ENCODE peak calls at places on chromosomes 13 and 19, in six cellular contexts. One of them, this sample, is unnamed.

GRCh38 chr19:51441410-51442390 is 16.6 kb downstream of the SIGLEC8 start:
- DNase-seq in hepatic stellate cell: no peak
- DNase-seq in NCI-H1417: no peak
- DNase-seq in T-helper 2 cell: peak; percentile 94
- DNase-seq in GM13976: peak; percentile 69
- DNase-seq in dermis blood vessel endothelial cell: no peak
- DNase-seq in this sample: no peak

GRCh38 chr13:80132741-80133601 is 208.0 kb downstream of the SPRY2 start:
- DNase-seq in GM13976: no peak
- DNase-seq in dermis blood vessel endothelial cell: peak; percentile 77
- DNase-seq in NCI-H1417: no peak
- DNase-seq in T-helper 2 cell: no peak
- DNase-seq in hepatic stellate cell: peak; percentile 24
- DNase-seq in this sample: peak; percentile 82

GRCh38 chr19:47663911-47664771 is 49.1 kb upstream of the EHD2 start:
- DNase-seq in T-helper 2 cell: no peak
- DNase-seq in hepatic stellate cell: peak; percentile 94
- DNase-seq in GM13976: no peak
- DNase-seq in dermis blood vessel endothelial cell: no peak
- DNase-seq in NCI-H1417: no peak
- DNase-seq in this sample: peak; percentile 58

GRCh38 chr19:49614096-49614857 is 23.3 kb downstream of the PRR12 start:
- DNase-seq in NCI-H1417: no peak
- DNase-seq in dermis blood vessel endothelial cell: peak; percentile 90
- DNase-seq in T-helper 2 cell: no peak
- DNase-seq in hepatic stellate cell: peak; percentile 86
- DNase-seq in GM13976: no peak
- DNase-seq in this sample: no peak

GRCh38 chr13:108566413-108567170 is 62.8 kb upstream of the MYO16 start:
- DNase-seq in T-helper 2 cell: no peak
- DNase-seq in dermis blood vessel endothelial cell: no peak
- DNase-seq in NCI-H1417: no peak
- DNase-seq in GM13976: no peak
- DNase-seq in hepatic stellate cell: no peak
- DNase-seq in this sample: no peak

GRCh38 chr19:28883241-28883693 is 329.7 kb downstream of the UQCRFS1 start:
- DNase-seq in T-helper 2 cell: no peak
- DNase-seq in dermis blood vessel endothelial cell: no peak
- DNase-seq in NCI-H1417: no peak
- DNase-seq in GM13976: no peak
- DNase-seq in hepatic stellate cell: peak; percentile 79
- DNase-seq in this sample: no peak

GRCh38 chr13:110726726-110727125 is 13.2 kb downstream of the ING1 start:
- DNase-seq in NCI-H1417: no peak
- DNase-seq in hepatic stellate cell: no peak
- DNase-seq in GM13976: peak; percentile 47
- DNase-seq in dermis blood vessel endothelial cell: peak; percentile 32
- DNase-seq in T-helper 2 cell: peak; percentile 63
- DNase-seq in this sample: no peak

GRCh38 chr13:76723551-76724232 is 162.5 kb downstream of the KCTD12 start:
- DNase-seq in dermis blood vessel endothelial cell: peak; percentile 99
- DNase-seq in GM13976: no peak
- DNase-seq in NCI-H1417: no peak
- DNase-seq in hepatic stellate cell: peak; percentile 3
- DNase-seq in T-helper 2 cell: no peak
- DNase-seq in this sample: peak; percentile 35

GRCh38 chr13:101127741-101128353 is 288.5 kb downstream of the NALCN start:
- DNase-seq in GM13976: peak; percentile 47
- DNase-seq in NCI-H1417: peak; percentile 40
- DNase-seq in dermis blood vessel endothelial cell: peak; percentile 73
- DNase-seq in hepatic stellate cell: peak; percentile 44
- DNase-seq in T-helper 2 cell: no peak
- DNase-seq in this sample: peak; percentile 20

GRCh38 chr13:76035711-76036110 is 399.6 kb downstream of the LMO7 start:
- DNase-seq in dermis blood vessel endothelial cell: no peak
- DNase-seq in NCI-H1417: no peak
- DNase-seq in GM13976: no peak
- DNase-seq in hepatic stellate cell: no peak
- DNase-seq in T-helper 2 cell: no peak
- DNase-seq in this sample: no peak

GRCh38 chr19:33174186-33174585 is 19.9 kb upstream of the LRP3 start:
- DNase-seq in GM13976: no peak
- DNase-seq in NCI-H1417: no peak
- DNase-seq in dermis blood vessel endothelial cell: no peak
- DNase-seq in hepatic stellate cell: no peak
- DNase-seq in T-helper 2 cell: no peak
- DNase-seq in this sample: no peak

GRCh38 chr19:40190891-40191835 is at the start of gene MAP3K10:
- DNase-seq in hepatic stellate cell: peak; percentile 85
- DNase-seq in NCI-H1417: peak; percentile 69
- DNase-seq in T-helper 2 cell: peak; percentile 74
- DNase-seq in GM13976: peak; percentile 92
- DNase-seq in dermis blood vessel endothelial cell: peak; percentile 74
- DNase-seq in this sample: peak; percentile 73

GRCh38 chr19:2462635-2463421 is 6.1 kb upstream of the LMNB2 start:
- DNase-seq in hepatic stellate cell: peak; percentile 92
- DNase-seq in NCI-H1417: peak; percentile 77
- DNase-seq in T-helper 2 cell: no peak
- DNase-seq in dermis blood vessel endothelial cell: peak; percentile 99
- DNase-seq in GM13976: no peak
- DNase-seq in this sample: peak; percentile 86

GRCh38 chr19:15614507-15615379 is at the start of gene CYP4F8:
- DNase-seq in dermis blood vessel endothelial cell: no peak
- DNase-seq in GM13976: no peak
- DNase-seq in hepatic stellate cell: no peak
- DNase-seq in NCI-H1417: no peak
- DNase-seq in T-helper 2 cell: no peak
- DNase-seq in this sample: peak; percentile 27

GRCh38 chr13:77218274-77218673 is 108.6 kb downstream of the MYCBP2 start:
- DNase-seq in T-helper 2 cell: no peak
- DNase-seq in GM13976: no peak
- DNase-seq in hepatic stellate cell: no peak
- DNase-seq in dermis blood vessel endothelial cell: no peak
- DNase-seq in NCI-H1417: peak; percentile 67
- DNase-seq in this sample: no peak

GRCh38 chr13:106589716-106590115 is 21.8 kb upstream of the ARGLU1 start:
- DNase-seq in NCI-H1417: no peak
- DNase-seq in hepatic stellate cell: no peak
- DNase-seq in dermis blood vessel endothelial cell: peak; percentile 15
- DNase-seq in GM13976: no peak
- DNase-seq in T-helper 2 cell: no peak
- DNase-seq in this sample: no peak

GRCh38 chr19:45124021-45124420 is 31.0 kb downstream of the PPP1R37 start:
- DNase-seq in dermis blood vessel endothelial cell: no peak
- DNase-seq in T-helper 2 cell: no peak
- DNase-seq in NCI-H1417: no peak
- DNase-seq in hepatic stellate cell: no peak
- DNase-seq in GM13976: no peak
- DNase-seq in this sample: no peak

GRCh38 chr13:40662866-40663265 is 3.6 kb downstream of the FOXO1 start:
- DNase-seq in NCI-H1417: no peak
- DNase-seq in T-helper 2 cell: no peak
- DNase-seq in GM13976: peak; percentile 58
- DNase-seq in dermis blood vessel endothelial cell: no peak
- DNase-seq in hepatic stellate cell: no peak
- DNase-seq in this sample: no peak

GRCh38 chr19:12580180-12580694 is 29.0 kb upstream of the ZNF564 start:
- DNase-seq in dermis blood vessel endothelial cell: no peak
- DNase-seq in T-helper 2 cell: no peak
- DNase-seq in GM13976: no peak
- DNase-seq in hepatic stellate cell: peak; percentile 44
- DNase-seq in NCI-H1417: no peak
- DNase-seq in this sample: no peak

GRCh38 chr13:95684463-95684862 is 7.5 kb downstream of the DNAJC3 start:
- DNase-seq in NCI-H1417: no peak
- DNase-seq in T-helper 2 cell: no peak
- DNase-seq in hepatic stellate cell: no peak
- DNase-seq in dermis blood vessel endothelial cell: no peak
- DNase-seq in GM13976: no peak
- DNase-seq in this sample: no peak

GRCh38 chr19:7894612-7895309 is 6.5 kb downstream of the LRRC8E start:
- DNase-seq in NCI-H1417: no peak
- DNase-seq in hepatic stellate cell: no peak
- DNase-seq in T-helper 2 cell: no peak
- DNase-seq in dermis blood vessel endothelial cell: no peak
- DNase-seq in GM13976: no peak
- DNase-seq in this sample: peak; percentile 46

GRCh38 chr19:43609872-43610271 is 2.0 kb upstream of the SRRM5 start:
- DNase-seq in NCI-H1417: no peak
- DNase-seq in GM13976: no peak
- DNase-seq in dermis blood vessel endothelial cell: no peak
- DNase-seq in hepatic stellate cell: no peak
- DNase-seq in T-helper 2 cell: no peak
- DNase-seq in this sample: no peak

GRCh38 chr13:27043013-27043412 is 128.6 kb downstream of the USP12 start:
- DNase-seq in hepatic stellate cell: peak; percentile 93
- DNase-seq in dermis blood vessel endothelial cell: peak; percentile 76
- DNase-seq in T-helper 2 cell: no peak
- DNase-seq in NCI-H1417: no peak
- DNase-seq in GM13976: no peak
- DNase-seq in this sample: peak; percentile 22

GRCh38 chr19:40896418-40896796 is 14.4 kb upstream of the CYP2A7 start:
- DNase-seq in dermis blood vessel endothelial cell: no peak
- DNase-seq in hepatic stellate cell: no peak
- DNase-seq in NCI-H1417: no peak
- DNase-seq in GM13976: no peak
- DNase-seq in T-helper 2 cell: no peak
- DNase-seq in this sample: no peak

GRCh38 chr13:39788097-39788496 is 132.6 kb downstream of the COG6 start:
- DNase-seq in GM13976: no peak
- DNase-seq in hepatic stellate cell: no peak
- DNase-seq in NCI-H1417: no peak
- DNase-seq in T-helper 2 cell: no peak
- DNase-seq in dermis blood vessel endothelial cell: peak; percentile 87
- DNase-seq in this sample: no peak

GRCh38 chr19:5814847-5815246 is 10.0 kb downstream of the NRTN start:
- DNase-seq in T-helper 2 cell: no peak
- DNase-seq in NCI-H1417: no peak
- DNase-seq in hepatic stellate cell: no peak
- DNase-seq in GM13976: no peak
- DNase-seq in dermis blood vessel endothelial cell: no peak
- DNase-seq in this sample: no peak

GRCh38 chr19:38617764-38618589 is at the start of gene MAP4K1:
- DNase-seq in hepatic stellate cell: no peak
- DNase-seq in dermis blood vessel endothelial cell: no peak
- DNase-seq in T-helper 2 cell: peak; percentile 42
- DNase-seq in NCI-H1417: peak; percentile 55
- DNase-seq in GM13976: peak; percentile 88
- DNase-seq in this sample: peak; percentile 44

GRCh38 chr13:30998548-30999140 is 66.2 kb downstream of the TEX26 start:
- DNase-seq in hepatic stellate cell: peak; percentile 38
- DNase-seq in NCI-H1417: peak; percentile 46
- DNase-seq in GM13976: no peak
- DNase-seq in T-helper 2 cell: no peak
- DNase-seq in dermis blood vessel endothelial cell: no peak
- DNase-seq in this sample: no peak

GRCh38 chr19:29260477-29261317 is 47.7 kb upstream of the UQCRFS1 start:
- DNase-seq in hepatic stellate cell: no peak
- DNase-seq in dermis blood vessel endothelial cell: peak; percentile 8
- DNase-seq in NCI-H1417: no peak
- DNase-seq in GM13976: no peak
- DNase-seq in T-helper 2 cell: no peak
- DNase-seq in this sample: no peak

GRCh38 chr19:58054792-58055482 is 4.1 kb upstream of the ZNF135 start:
- DNase-seq in hepatic stellate cell: peak; percentile 50
- DNase-seq in NCI-H1417: no peak
- DNase-seq in T-helper 2 cell: no peak
- DNase-seq in GM13976: peak; percentile 26
- DNase-seq in dermis blood vessel endothelial cell: peak; percentile 12
- DNase-seq in this sample: peak; percentile 43

GRCh38 chr13:29857089-29857488 is 6.7 kb upstream of the UBL3 start:
- DNase-seq in hepatic stellate cell: no peak
- DNase-seq in T-helper 2 cell: no peak
- DNase-seq in NCI-H1417: no peak
- DNase-seq in GM13976: no peak
- DNase-seq in dermis blood vessel endothelial cell: no peak
- DNase-seq in this sample: no peak

This sample was measured in body of pancreas.